ENCODE peak calls at places on chromosomes 3 and 15, in seven cellular contexts. T, H, X, S, M, A and W are unnamed samples.

GRCh38 chr3:127637546-127637945 is 8.6 kb downstream of the PODXL2 start:
- DNase-seq in T (peak), H (no peak), X (no peak), S (no peak), M (no peak), A (peak), W (no peak)

GRCh38 chr15:38202356-38202755 is 50.3 kb upstream of the SPRED1 start:
- DNase-seq in T (no peak), H (peak), X (no peak), S (no peak), M (no peak), A (no peak), W (no peak)

GRCh38 chr3:161551697-161552096 is 55.1 kb downstream of the OTOL1 start:
- DNase-seq in T (no peak), H (no peak), X (no peak), S (no peak), M (no peak), A (no peak), W (no peak)

GRCh38 chr3:15755181-15755580 is 42.6 kb downstream of the ANKRD28 start:
- DNase-seq in T (no peak), H (peak), X (no peak), S (no peak), M (no peak), A (no peak), W (no peak)

GRCh38 chr15:39587291-39587909 is 6.5 kb downstream of the THBS1 start:
- DNase-seq in T (no peak), H (peak), X (no peak), S (no peak), M (no peak), A (no peak), W (no peak)

GRCh38 chr3:40877651-40878463 is 321.4 kb upstream of the CTNNB1 start:
- DNase-seq in T (peak), H (peak), X (no peak), S (peak), M (no peak), A (peak), W (no peak)

GRCh38 chr3:4980229-4981159 is 1.3 kb downstream of the BHLHE40 start:
- DNase-seq in T (peak), H (peak), X (peak), S (peak), M (peak), A (peak), W (no peak)

GRCh38 chr3:42680256-42680655 is 5.1 kb upstream of the KLHL40 start:
- DNase-seq in T (peak), H (peak), X (no peak), S (no peak), M (no peak), A (peak), W (peak)

GRCh38 chr3:151357461-151357850 is 27.1 kb downstream of the P2RY12 start:
- DNase-seq in T (no peak), H (no peak), X (no peak), S (no peak), M (no peak), A (no peak), W (no peak)
- H3K4me3 ChIP-seq in T (no peak), H (no peak), X (no peak), S (no peak), M (no peak), A (no peak), W (no peak)

GRCh38 chr3:156751461-156752025 is 74.6 kb upstream of the LEKR1 start:
- DNase-seq in T (no peak), H (peak), X (no peak), S (peak), M (no peak), A (peak), W (peak)
- H3K4me3 ChIP-seq in T (no peak), H (no peak), X (no peak), S (peak), M (no peak), A (no peak), W (no peak)

DNA sequence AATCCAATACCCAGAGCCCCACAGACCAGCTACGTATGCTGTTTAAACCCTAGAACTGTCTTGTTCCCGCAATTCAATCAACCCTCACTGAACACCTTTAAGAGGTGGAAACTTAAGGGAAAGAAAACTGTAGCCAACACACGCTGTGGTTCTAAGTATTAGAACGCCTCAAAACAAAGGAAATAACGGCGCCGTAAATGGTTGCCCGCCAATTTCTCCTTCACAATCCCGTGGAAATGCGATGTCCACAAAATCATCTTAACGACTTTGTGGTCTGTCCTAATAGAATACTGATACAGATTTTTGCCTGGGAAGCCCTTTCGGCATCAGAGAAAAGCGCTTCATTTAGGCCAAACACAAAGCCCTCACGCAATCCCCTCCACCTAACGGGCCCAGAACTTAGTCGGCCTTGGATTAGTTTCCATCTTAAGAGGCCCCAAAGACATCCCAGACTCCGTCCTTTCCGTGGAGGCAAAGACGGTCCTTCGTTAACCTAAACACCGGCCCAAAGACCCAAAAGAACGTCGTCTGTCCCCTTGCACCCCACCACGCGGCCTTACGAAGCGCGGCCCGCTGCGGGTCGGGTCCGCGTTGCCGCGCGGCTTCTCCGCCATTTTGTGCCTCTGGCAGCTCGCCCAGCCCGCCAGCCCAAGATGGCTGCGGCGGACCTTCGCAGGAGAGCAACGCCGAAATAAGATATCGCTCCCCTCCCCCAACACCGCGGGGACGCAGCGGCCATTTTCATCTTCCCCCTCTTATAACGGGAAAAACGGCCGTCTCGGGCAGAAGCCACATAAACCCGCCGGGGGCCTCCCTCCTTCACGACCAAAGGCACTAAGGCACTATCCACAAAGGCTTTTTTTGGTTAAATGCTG is 763 bp downstream of the TRA2B start:
- DNase-seq in T (peak), H (peak), X (peak), S (peak), M (peak), A (peak), W (peak)
- H3K4me3 ChIP-seq in T (peak), H (peak), X (peak), S (peak), M (peak), A (peak), W (peak)

GRCh38 chr3:123586966-123587365 is 2.1 kb upstream of the HACD2 start:
- DNase-seq in T (no peak), H (no peak), X (no peak), S (no peak), M (peak), A (peak), W (no peak)
- H3K4me3 ChIP-seq in T (no peak), H (peak), X (no peak), S (no peak), M (no peak), A (no peak), W (no peak)

DNA sequence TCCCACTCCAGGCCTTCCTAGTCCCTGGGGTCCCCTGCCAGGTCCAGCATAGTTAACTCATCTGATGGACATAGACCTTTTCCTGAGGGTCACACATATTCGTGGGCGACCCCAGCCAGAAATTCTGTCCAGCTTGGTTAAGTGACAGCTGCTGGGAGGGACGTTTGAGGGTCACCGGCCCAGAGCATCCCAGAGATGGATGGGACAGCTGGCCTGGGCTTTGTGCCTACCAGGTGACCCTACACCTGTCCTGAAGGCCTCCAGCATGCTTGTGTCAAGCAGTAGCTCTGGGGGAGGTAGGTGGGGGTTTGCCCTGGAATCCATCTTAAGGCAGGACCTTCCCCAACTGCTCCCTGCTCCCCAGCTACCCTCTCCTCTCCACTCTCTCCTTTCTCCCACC is 9.1 kb upstream of the DAG1 start:
- DNase-seq in T (no peak), H (no peak), X (no peak), S (no peak), M (peak), A (no peak), W (no peak)
- H3K4me3 ChIP-seq in T (no peak), H (no peak), X (no peak), S (no peak), M (no peak), A (no peak), W (no peak)

GRCh38 chr15:80659375-80659774 is 35.7 kb upstream of the ABHD17C start:
- DNase-seq in T (no peak), H (no peak), X (no peak), S (no peak), M (no peak), A (no peak), W (no peak)
- H3K4me3 ChIP-seq in T (no peak), H (no peak), X (no peak), S (no peak), M (no peak), A (no peak), W (no peak)